ENCODE peak calls at places on chromosomes 2 and 18, in seven cellular contexts. One of them, this sample, is unnamed.

GRCh38 chr2:98155291-98155690 is 68.3 kb downstream of the VWA3B start:
- DNase-seq in T-helper 1 cell: no peak
- DNase-seq in EH: no peak
- DNase-seq in NCI-H1436: no peak
- DNase-seq in K562: no peak
- DNase-seq in NCI-H345: no peak
- DNase-seq in amniotic stem cell: no peak
- DNase-seq in this sample: no peak

GRCh38 chr2:60317831-60318230 is 235.6 kb downstream of the BCL11A start:
- DNase-seq in EH: no peak
- DNase-seq in NCI-H1436: no peak
- DNase-seq in T-helper 1 cell: no peak
- DNase-seq in K562: no peak
- DNase-seq in amniotic stem cell: no peak
- DNase-seq in NCI-H345: no peak
- DNase-seq in this sample: no peak

GRCh38 chr2:186575302-186575701 is 14.6 kb upstream of the ITGAV start:
- DNase-seq in NCI-H345: no peak
- DNase-seq in NCI-H1436: no peak
- DNase-seq in T-helper 1 cell: no peak
- DNase-seq in amniotic stem cell: peak
- DNase-seq in K562: peak
- DNase-seq in EH: peak
- DNase-seq in this sample: no peak

GRCh38 chr2:222341328-222341727 is 42.5 kb upstream of the PAX3 start:
- DNase-seq in NCI-H345: no peak
- DNase-seq in EH: no peak
- DNase-seq in NCI-H1436: no peak
- DNase-seq in K562: no peak
- DNase-seq in amniotic stem cell: no peak
- DNase-seq in T-helper 1 cell: no peak
- DNase-seq in this sample: no peak

GRCh38 chr18:50629148-50629631 is 69.3 kb downstream of the MAPK4 start:
- DNase-seq in T-helper 1 cell: no peak
- DNase-seq in K562: no peak
- DNase-seq in amniotic stem cell: no peak
- DNase-seq in NCI-H1436: peak
- DNase-seq in EH: no peak
- DNase-seq in NCI-H345: peak
- DNase-seq in this sample: peak

GRCh38 chr2:27408601-27409320 is 630 bp downstream of the PPM1G start:
- DNase-seq in T-helper 1 cell: no peak
- DNase-seq in NCI-H1436: no peak
- DNase-seq in amniotic stem cell: no peak
- DNase-seq in EH: peak
- DNase-seq in K562: no peak
- DNase-seq in NCI-H345: peak
- DNase-seq in this sample: no peak

GRCh38 chr2:222861411-222862067 is 703 bp downstream of the ACSL3 start:
- DNase-seq in NCI-H1436: no peak
- DNase-seq in amniotic stem cell: no peak
- DNase-seq in NCI-H345: peak
- DNase-seq in K562: peak
- DNase-seq in T-helper 1 cell: peak
- DNase-seq in EH: peak
- DNase-seq in this sample: no peak

GRCh38 chr2:67641709-67642397 is 244.7 kb downstream of the ETAA1 start:
- DNase-seq in EH: no peak
- DNase-seq in NCI-H345: peak
- DNase-seq in NCI-H1436: no peak
- DNase-seq in amniotic stem cell: no peak
- DNase-seq in K562: no peak
- DNase-seq in T-helper 1 cell: no peak
- DNase-seq in this sample: no peak

GRCh38 chr2:216206821-216207220 is 97.7 kb downstream of the XRCC5 start:
- DNase-seq in NCI-H345: no peak
- DNase-seq in NCI-H1436: no peak
- DNase-seq in amniotic stem cell: no peak
- DNase-seq in T-helper 1 cell: no peak
- DNase-seq in EH: no peak
- DNase-seq in K562: no peak
- DNase-seq in this sample: no peak

GRCh38 chr2:47065771-47066380 is 89.2 kb downstream of the STPG4 start:
- DNase-seq in NCI-H345: no peak
- DNase-seq in amniotic stem cell: peak
- DNase-seq in T-helper 1 cell: no peak
- DNase-seq in NCI-H1436: no peak
- DNase-seq in EH: peak
- DNase-seq in K562: no peak
- DNase-seq in this sample: no peak

GRCh38 chr18:8140841-8141501 is 468.3 kb upstream of the RAB12 start:
- DNase-seq in amniotic stem cell: no peak
- DNase-seq in K562: peak
- DNase-seq in NCI-H1436: no peak
- DNase-seq in EH: peak
- DNase-seq in T-helper 1 cell: no peak
- DNase-seq in NCI-H345: no peak
- DNase-seq in this sample: no peak

GRCh38 chr2:164560181-164560792 is 61.0 kb downstream of the GRB14 start:
- DNase-seq in amniotic stem cell: peak
- DNase-seq in K562: no peak
- DNase-seq in NCI-H1436: peak
- DNase-seq in EH: peak
- DNase-seq in T-helper 1 cell: no peak
- DNase-seq in NCI-H345: peak
- DNase-seq in this sample: peak

GRCh38 chr2:217932661-217933325 is 70.0 kb downstream of the TNS1 start:
- DNase-seq in T-helper 1 cell: no peak
- DNase-seq in NCI-H345: peak
- DNase-seq in amniotic stem cell: no peak
- DNase-seq in NCI-H1436: peak
- DNase-seq in K562: no peak
- DNase-seq in EH: peak
- DNase-seq in this sample: no peak

GRCh38 chr2:103289101-103289725 is 527.4 kb downstream of the TMEM182 start:
- DNase-seq in EH: no peak
- DNase-seq in T-helper 1 cell: no peak
- DNase-seq in amniotic stem cell: no peak
- DNase-seq in NCI-H345: peak
- DNase-seq in NCI-H1436: no peak
- DNase-seq in K562: no peak
- DNase-seq in this sample: no peak

GRCh38 chr2:99900589-99900988 is 241.8 kb downstream of the AFF3 start:
- DNase-seq in T-helper 1 cell: no peak
- DNase-seq in NCI-H1436: no peak
- DNase-seq in K562: no peak
- DNase-seq in EH: no peak
- DNase-seq in NCI-H345: no peak
- DNase-seq in amniotic stem cell: no peak
- DNase-seq in this sample: no peak

GRCh38 chr2:27723372-27724144 is 48.0 kb upstream of the MRPL33 start:
- DNase-seq in NCI-H345: peak
- DNase-seq in K562: peak
- DNase-seq in amniotic stem cell: peak
- DNase-seq in EH: peak
- DNase-seq in NCI-H1436: peak
- DNase-seq in T-helper 1 cell: no peak
- DNase-seq in this sample: peak

GRCh38 chr2:220143336-220143735 is 515.9 kb downstream of the SLC4A3 start:
- DNase-seq in K562: no peak
- DNase-seq in T-helper 1 cell: no peak
- DNase-seq in amniotic stem cell: peak
- DNase-seq in NCI-H1436: no peak
- DNase-seq in EH: peak
- DNase-seq in NCI-H345: no peak
- DNase-seq in this sample: no peak

GRCh38 chr18:79615091-79615490 is 64.5 kb upstream of the CTDP1 start:
- DNase-seq in T-helper 1 cell: no peak
- DNase-seq in K562: no peak
- DNase-seq in amniotic stem cell: no peak
- DNase-seq in NCI-H1436: no peak
- DNase-seq in EH: no peak
- DNase-seq in NCI-H345: no peak
- DNase-seq in this sample: no peak

GRCh38 chr2:41870257-41870570 is 177.6 kb upstream of the PKDCC start:
- DNase-seq in K562: no peak
- DNase-seq in NCI-H345: no peak
- DNase-seq in NCI-H1436: no peak
- DNase-seq in T-helper 1 cell: no peak
- DNase-seq in amniotic stem cell: no peak
- DNase-seq in EH: no peak
- DNase-seq in this sample: no peak

GRCh38 chr2:32805104-32806095 is 141.4 kb upstream of the LTBP1 start:
- DNase-seq in NCI-H345: no peak
- DNase-seq in amniotic stem cell: no peak
- DNase-seq in T-helper 1 cell: no peak
- DNase-seq in EH: no peak
- DNase-seq in K562: no peak
- DNase-seq in NCI-H1436: no peak
- DNase-seq in this sample: no peak

GRCh38 chr18:48236822-48237221 is 172.4 kb downstream of the ZBTB7C start:
- DNase-seq in NCI-H1436: no peak
- DNase-seq in NCI-H345: no peak
- DNase-seq in K562: no peak
- DNase-seq in T-helper 1 cell: no peak
- DNase-seq in EH: no peak
- DNase-seq in amniotic stem cell: no peak
- DNase-seq in this sample: no peak

GRCh38 chr18:77013777-77014525 is 118.6 kb downstream of the MBP start:
- DNase-seq in T-helper 1 cell: no peak
- DNase-seq in amniotic stem cell: no peak
- DNase-seq in EH: no peak
- DNase-seq in K562: no peak
- DNase-seq in NCI-H1436: no peak
- DNase-seq in NCI-H345: no peak
- DNase-seq in this sample: no peak

GRCh38 chr18:12009581-12010140 is 28.4 kb downstream of the IMPA2 start:
- DNase-seq in K562: no peak
- DNase-seq in NCI-H1436: no peak
- DNase-seq in amniotic stem cell: no peak
- DNase-seq in EH: no peak
- DNase-seq in T-helper 1 cell: no peak
- DNase-seq in NCI-H345: no peak
- DNase-seq in this sample: no peak

GRCh38 chr2:201999289-201999688 is 34.4 kb upstream of the FZD7 start:
- DNase-seq in EH: no peak
- DNase-seq in NCI-H1436: no peak
- DNase-seq in T-helper 1 cell: no peak
- DNase-seq in K562: no peak
- DNase-seq in amniotic stem cell: no peak
- DNase-seq in NCI-H345: no peak
- DNase-seq in this sample: no peak

GRCh38 chr2:126643431-126643830 is 12.5 kb upstream of the GYPC start:
- DNase-seq in amniotic stem cell: no peak
- DNase-seq in K562: no peak
- DNase-seq in EH: no peak
- DNase-seq in NCI-H1436: no peak
- DNase-seq in T-helper 1 cell: no peak
- DNase-seq in NCI-H345: no peak
- DNase-seq in this sample: no peak

GRCh38 chr2:43058761-43059160 is 167.6 kb downstream of the ZFP36L2 start:
- DNase-seq in NCI-H345: no peak
- DNase-seq in EH: no peak
- DNase-seq in T-helper 1 cell: no peak
- DNase-seq in K562: no peak
- DNase-seq in amniotic stem cell: no peak
- DNase-seq in NCI-H1436: no peak
- DNase-seq in this sample: no peak

GRCh38 chr2:122525341-122525740 is 769.9 kb downstream of the TSN start:
- DNase-seq in NCI-H345: no peak
- DNase-seq in T-helper 1 cell: no peak
- DNase-seq in NCI-H1436: no peak
- DNase-seq in K562: no peak
- DNase-seq in amniotic stem cell: no peak
- DNase-seq in EH: no peak
- DNase-seq in this sample: no peak

GRCh38 chr2:40403233-40403841 is 48.6 kb downstream of the SLC8A1 start:
- DNase-seq in amniotic stem cell: no peak
- DNase-seq in NCI-H345: no peak
- DNase-seq in K562: no peak
- DNase-seq in NCI-H1436: no peak
- DNase-seq in EH: peak
- DNase-seq in T-helper 1 cell: no peak
- DNase-seq in this sample: no peak

GRCh38 chr2:214674278-214674677 is 135.2 kb downstream of the BARD1 start:
- DNase-seq in EH: no peak
- DNase-seq in amniotic stem cell: no peak
- DNase-seq in K562: no peak
- DNase-seq in NCI-H345: no peak
- DNase-seq in NCI-H1436: no peak
- DNase-seq in T-helper 1 cell: no peak
- DNase-seq in this sample: no peak

GRCh38 chr2:222907790-222908431 is 47.1 kb downstream of the ACSL3 start:
- DNase-seq in T-helper 1 cell: no peak
- DNase-seq in amniotic stem cell: no peak
- DNase-seq in NCI-H345: no peak
- DNase-seq in K562: no peak
- DNase-seq in NCI-H1436: no peak
- DNase-seq in EH: peak
- DNase-seq in this sample: no peak

GRCh38 chr2:170743530-170744239 is 26.5 kb upstream of the ERICH2 start:
- DNase-seq in EH: no peak
- DNase-seq in NCI-H345: no peak
- DNase-seq in NCI-H1436: no peak
- DNase-seq in T-helper 1 cell: no peak
- DNase-seq in amniotic stem cell: no peak
- DNase-seq in K562: peak
- DNase-seq in this sample: no peak

GRCh38 chr2:174122185-174122584 is 126.1 kb downstream of the OLA1 start:
- DNase-seq in K562: no peak
- DNase-seq in amniotic stem cell: no peak
- DNase-seq in T-helper 1 cell: no peak
- DNase-seq in NCI-H345: no peak
- DNase-seq in EH: peak
- DNase-seq in NCI-H1436: no peak
- DNase-seq in this sample: no peak

GRCh38 chr2:138382672-138383071 is 118.9 kb upstream of the SPOPL start:
- DNase-seq in EH: no peak
- DNase-seq in T-helper 1 cell: no peak
- DNase-seq in NCI-H345: no peak
- DNase-seq in NCI-H1436: no peak
- DNase-seq in amniotic stem cell: no peak
- DNase-seq in K562: no peak
- DNase-seq in this sample: no peak

GRCh38 chr18:6219116-6219717 is 195.5 kb downstream of the L3MBTL4 start:
- DNase-seq in T-helper 1 cell: no peak
- DNase-seq in K562: peak
- DNase-seq in NCI-H345: peak
- DNase-seq in NCI-H1436: no peak
- DNase-seq in amniotic stem cell: peak
- DNase-seq in EH: peak
- DNase-seq in this sample: peak

GRCh38 chr2:55118643-55119065 is 68.4 kb upstream of the RTN4 start:
- DNase-seq in EH: no peak
- DNase-seq in T-helper 1 cell: no peak
- DNase-seq in amniotic stem cell: no peak
- DNase-seq in NCI-H1436: no peak
- DNase-seq in NCI-H345: no peak
- DNase-seq in K562: no peak
- DNase-seq in this sample: no peak

GRCh38 chr18:21823848-21824247 is 83.3 kb downstream of the MIB1 start:
- DNase-seq in NCI-H345: no peak
- DNase-seq in amniotic stem cell: no peak
- DNase-seq in T-helper 1 cell: no peak
- DNase-seq in K562: no peak
- DNase-seq in NCI-H1436: no peak
- DNase-seq in EH: no peak
- DNase-seq in this sample: no peak

GRCh38 chr2:224155896-224156295 is 116.8 kb upstream of the SERPINE2 start:
- DNase-seq in amniotic stem cell: no peak
- DNase-seq in EH: peak
- DNase-seq in NCI-H1436: no peak
- DNase-seq in T-helper 1 cell: no peak
- DNase-seq in NCI-H345: no peak
- DNase-seq in K562: no peak
- DNase-seq in this sample: no peak

GRCh38 chr2:209471037-209471436 is 47.2 kb downstream of the MAP2 start:
- DNase-seq in NCI-H345: no peak
- DNase-seq in amniotic stem cell: no peak
- DNase-seq in EH: peak
- DNase-seq in T-helper 1 cell: no peak
- DNase-seq in K562: no peak
- DNase-seq in NCI-H1436: no peak
- DNase-seq in this sample: no peak

This sample was measured in NCI-H1092.